ENCODE peak calls at places on chromosomes 11 and 22, in five cellular contexts. J, L, N, Y and K are unnamed samples.
A peak's percentile ranks its signal among the peaks of the same experiment; 100 is the strongest.

GRCh38 chr11:132337819-132338416 is 967.5 kb downstream of the NTM start:
- DNase-seq in Y (no peak), J (no peak), N (no peak), L (no peak), K (no peak)

GRCh38 chr22:36085476-36086169 is 57.0 kb upstream of the RBFOX2 start:
- DNase-seq in L (no peak), Y (no peak), N (no peak), J (no peak), K (no peak)

GRCh38 chr11:27401280-27401679 is 38.3 kb upstream of the CCDC34 start:
- DNase-seq in L (no peak), Y (no peak), N (no peak), J (no peak), K (no peak)

GRCh38 chr11:134503104-134503503 is 91.1 kb upstream of the B3GAT1 start:
- DNase-seq in Y (peak; percentile 11), L (no peak), N (no peak), J (peak; percentile 30), K (no peak)

GRCh38 chr22:39429916-39430575 is 26.8 kb upstream of the MGAT3 start:
- DNase-seq in J (no peak), L (no peak), N (no peak), Y (no peak), K (no peak)

GRCh38 chr22:24134090-24134846 is 47.0 kb upstream of the SUSD2 start:
- DNase-seq in Y (peak; percentile 80), L (peak; percentile 36), J (no peak), N (no peak), K (peak; percentile 65)

GRCh38 chr11:35029979-35030378 is 109.0 kb upstream of the CD44 start:
- DNase-seq in L (no peak), Y (no peak), N (peak; percentile 84), J (no peak), K (no peak)

GRCh38 chr22:38214248-38215056 is 12.7 kb downstream of the MAFF start:
- DNase-seq in Y (peak; percentile 74), L (peak; percentile 61), N (peak; percentile 49), J (peak; percentile 89), K (peak; percentile 73)

GRCh38 chr22:23836281-23836680 is 2.5 kb downstream of the DERL3 start:
- DNase-seq in Y (peak; percentile 32), L (no peak), J (no peak), N (no peak), K (no peak)

GRCh38 chr11:36333897-36334296 is 37.8 kb downstream of the PRR5L start:
- DNase-seq in N (peak; percentile 53), L (no peak), Y (no peak), J (peak; percentile 31), K (no peak)

GRCh38 chr11:91296628-91297027 is 928.0 kb upstream of the FAT3 start:
- DNase-seq in J (no peak), N (peak; percentile 63), L (no peak), Y (no peak), K (no peak)

GRCh38 chr11:95563173-95563572 is 226.4 kb downstream of the FAM76B start:
- DNase-seq in Y (no peak), J (no peak), L (no peak), N (peak; percentile 21), K (no peak)

GRCh38 chr22:25368271-25368670 is 148.8 kb downstream of the CRYBB2 start:
- DNase-seq in L (no peak), Y (no peak), N (peak; percentile 77), J (no peak), K (no peak)

GRCh38 chr11:95877288-95877687 is 46.6 kb downstream of the MTMR2 start:
- DNase-seq in N (peak; percentile 100), Y (no peak), J (no peak), L (no peak), K (no peak)

GRCh38 chr11:115611343-115611742 is 107.1 kb upstream of the CADM1 start:
- DNase-seq in J (no peak), N (no peak), L (no peak), Y (no peak), K (no peak)

GRCh38 chr11:115613004-115613403 is 108.8 kb upstream of the CADM1 start:
- DNase-seq in L (no peak), Y (no peak), J (no peak), N (no peak), K (no peak)

GRCh38 chr11:115612331-115612730 is 108.1 kb upstream of the CADM1 start:
- DNase-seq in L (no peak), N (peak; percentile 50), Y (no peak), J (no peak), K (no peak)

GRCh38 chr11:115616941-115617340 is 112.7 kb upstream of the CADM1 start:
- DNase-seq in N (peak; percentile 90), L (peak; percentile 27), J (no peak), Y (no peak), K (no peak)

GRCh38 chr11:115613986-115614625 is 109.9 kb upstream of the CADM1 start:
- DNase-seq in L (no peak), N (peak; percentile 90), J (no peak), Y (no peak), K (no peak)
- TF ChIP-seq CTCF in L (no peak), N (peak; percentile 25), J (no peak), Y (no peak), K (no peak)

DNA sequence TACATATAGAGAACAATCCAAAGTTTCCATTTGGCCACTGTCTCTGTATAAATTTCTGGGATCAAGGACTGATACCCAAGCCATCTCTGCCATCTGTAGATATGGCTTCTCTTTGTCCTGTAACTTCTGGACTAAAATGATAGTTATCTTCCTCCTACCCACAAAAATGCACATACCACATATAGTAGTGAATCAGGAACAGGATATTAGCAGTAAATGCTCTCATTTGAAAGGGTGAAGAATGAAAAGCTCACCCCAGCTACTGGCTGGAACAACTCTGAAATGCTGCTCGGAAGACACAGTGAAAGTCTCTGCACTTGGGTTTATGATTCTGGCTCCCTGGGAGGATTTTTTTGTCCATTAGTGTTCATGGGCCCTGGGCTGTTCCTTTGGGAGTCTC is 856.4 kb upstream of the LRRC4C start:
- DNase-seq in Y (no peak), N (no peak), J (no peak), L (no peak), K (no peak)
- TF ChIP-seq CTCF in Y (no peak), N (no peak), J (no peak), L (no peak), K (no peak)

DNA sequence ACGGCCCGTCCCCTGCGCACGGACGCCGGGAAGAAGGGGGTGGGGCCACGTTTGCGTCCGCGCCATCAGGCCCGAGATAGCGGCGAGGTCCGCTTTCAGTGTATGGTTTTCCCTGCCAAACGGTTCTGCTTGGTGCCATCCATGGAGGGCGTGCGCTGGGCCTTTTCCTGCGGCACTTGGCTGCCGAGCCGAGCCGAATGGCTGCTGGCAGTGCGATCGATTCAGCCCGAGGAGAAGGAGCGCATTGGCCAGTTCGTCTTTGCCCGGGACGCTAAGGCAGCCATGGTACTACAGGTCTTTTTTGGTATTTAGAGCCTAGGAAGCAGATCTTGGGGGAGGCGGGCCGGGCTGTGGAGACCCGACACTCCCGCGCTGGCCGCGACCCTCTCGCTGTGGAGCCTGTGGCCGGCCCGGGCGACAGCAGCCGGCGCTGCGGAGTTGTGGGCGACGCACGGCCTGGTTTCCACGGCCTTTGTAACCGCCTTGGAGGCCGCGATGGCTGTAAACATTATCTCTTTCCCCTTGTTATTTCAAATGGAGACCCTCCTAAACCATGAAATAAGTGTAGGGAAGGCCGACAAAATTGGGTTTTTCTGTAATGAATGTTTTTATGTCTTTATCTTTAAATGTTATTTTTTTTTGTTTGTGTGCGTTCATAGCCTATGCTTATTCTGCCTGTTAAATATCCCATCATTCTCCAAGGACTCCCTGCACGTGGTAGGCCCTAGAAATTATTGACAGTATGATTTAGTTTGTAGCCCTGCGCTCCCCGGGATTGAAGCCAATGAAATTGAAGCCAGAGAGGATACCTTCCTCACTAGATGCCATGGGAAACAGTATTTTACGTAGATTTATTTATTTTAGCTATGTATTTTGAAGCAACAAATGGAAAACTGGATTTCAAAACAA is at the start of gene AASDHPPT:
- DNase-seq in Y (no peak), L (no peak), N (peak; percentile 29), J (no peak), K (no peak)
- TF ChIP-seq CTCF in Y (no peak), L (peak; percentile 17), N (no peak), J (no peak), K (no peak)

GRCh38 chr22:30557243-30557642 is 10.7 kb upstream of the SEC14L6 start:
- DNase-seq in L (no peak), J (peak; percentile 42), Y (no peak), N (no peak), K (no peak)
- TF ChIP-seq CTCF in L (no peak), J (no peak), Y (no peak), N (no peak), K (no peak)

GRCh38 chr22:45166935-45167334 is 3.2 kb downstream of the NUP50 start:
- DNase-seq in N (no peak), L (no peak), Y (no peak), J (no peak), K (no peak)

GRCh38 chr22:45162531-45162930 is 1.2 kb upstream of the NUP50 start:
- DNase-seq in J (no peak), Y (no peak), L (no peak), N (no peak), K (no peak)

GRCh38 chr22:45163074-45163416 is 680 bp upstream of the NUP50 start:
- DNase-seq in N (peak; percentile 54), L (no peak), J (no peak), Y (no peak), K (no peak)

GRCh38 chr22:45164217-45165123 is 745 bp downstream of the NUP50 start:
- DNase-seq in Y (peak; percentile 49), J (peak; percentile 36), N (no peak), L (peak; percentile 24), K (peak; percentile 3)

DNA sequence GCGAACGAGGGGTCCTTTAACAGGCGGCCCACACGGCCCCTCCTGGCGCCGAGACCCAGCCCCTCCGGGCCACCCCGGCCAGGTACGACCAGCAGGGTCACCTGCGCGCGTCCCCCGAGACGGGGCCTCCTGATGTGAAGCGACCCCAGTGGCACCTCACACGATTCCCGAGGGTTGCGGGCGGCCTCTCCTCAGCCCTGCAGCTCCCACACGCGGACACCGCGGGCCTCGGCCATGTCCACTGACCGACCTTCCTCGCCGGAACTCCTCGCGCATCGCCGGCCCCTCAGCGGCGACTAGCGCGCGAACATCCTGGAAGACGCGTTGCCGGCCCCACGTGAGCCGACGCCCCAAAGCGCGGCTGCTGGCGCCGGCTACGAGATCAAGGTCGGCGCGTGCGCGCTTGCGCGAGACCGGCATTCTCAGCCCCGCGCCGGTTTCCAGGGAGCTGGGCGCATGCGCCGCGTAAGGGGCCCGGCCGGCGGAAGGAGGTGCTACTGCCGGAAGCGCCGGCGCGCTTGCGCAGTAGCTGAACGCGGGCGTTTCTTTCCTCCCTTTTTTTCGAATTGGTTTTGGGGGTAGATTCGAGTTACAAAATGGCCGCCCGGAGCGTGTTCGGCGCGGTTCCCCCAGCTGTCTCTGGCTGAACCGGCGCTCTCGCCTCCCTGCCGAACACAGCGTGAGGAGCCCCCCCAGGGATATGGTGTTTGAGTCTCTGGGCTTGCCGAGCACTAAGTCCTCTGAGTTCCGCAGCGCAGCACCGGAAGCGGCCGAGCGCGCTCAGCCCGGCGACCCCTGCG is at the start of gene NUP50:
- DNase-seq in Y (peak; percentile 96), J (peak; percentile 96), N (peak; percentile 96), L (peak; percentile 96), K (peak; percentile 90)
- TF ChIP-seq CTCF in Y (no peak), J (no peak), N (peak; percentile 19), L (no peak), K (peak; percentile 17)